ENCODE peak calls at places on chromosomes 16 and 17, in eight cellular contexts. U, L, H, T, D, W, V and S are unnamed samples. For H3K4me1, the result is how much of the 10 kb centered on the place peaks cover.

GRCh38 chr17:76188213-76189060 is 47.4 kb upstream of the FOXJ1 start:
- DNase-seq in U (no peak), L (no peak), H (no peak), T (no peak), D (no peak), W (no peak), V (no peak), S (no peak)

GRCh38 chr17:69608808-69609494 is 194.5 kb downstream of the MAP2K6 start:
- DNase-seq in U (no peak), L (no peak), H (no peak), T (no peak), D (no peak), W (peak), V (no peak), S (no peak)

GRCh38 chr16:28211758-28212531 is at the start of gene XPO6:
- DNase-seq in U (peak), L (peak), H (peak), T (peak), D (peak), W (peak), V (peak), S (peak)

GRCh38 chr17:74888440-74888839 is 5.0 kb downstream of the FADS6 start:
- DNase-seq in U (no peak), L (no peak), H (no peak), T (no peak), D (no peak), W (no peak), V (no peak), S (no peak)

GRCh38 chr16:563072-563644 is 3.0 kb downstream of the PRR35 start:
- DNase-seq in U (no peak), L (no peak), H (no peak), T (no peak), D (no peak), W (no peak), V (no peak), S (no peak)

GRCh38 chr16:7350801-7351200 is 18.2 kb downstream of the RBFOX1 start:
- DNase-seq in U (no peak), L (no peak), H (no peak), T (no peak), D (no peak), W (no peak), V (no peak), S (no peak)

GRCh38 chr16:89562939-89563338 is 2.5 kb downstream of the RPL13 start:
- DNase-seq in U (no peak), L (no peak), H (no peak), T (no peak), D (no peak), W (no peak), V (no peak), S (no peak)

GRCh38 chr17:51128089-51128488 is 7.4 kb upstream of the SPAG9 start:
- DNase-seq in U (no peak), L (no peak), H (no peak), T (no peak), D (no peak), W (no peak), V (no peak), S (no peak)

GRCh38 chr16:57343131-57343731 is 15.4 kb upstream of the CCL22 start:
- DNase-seq in U (no peak), L (no peak), H (no peak), T (no peak), D (no peak), W (no peak), V (no peak), S (no peak)

GRCh38 chr17:7133424-7133823 is 18.8 kb upstream of the ASGR2 start:
- DNase-seq in U (no peak), L (no peak), H (peak), T (peak), D (peak), W (peak), V (peak), S (no peak)

GRCh38 chr16:85329059-85329812 is 217.0 kb upstream of the CIBAR2 start:
- DNase-seq in U (no peak), L (no peak), H (no peak), T (no peak), D (no peak), W (peak), V (no peak), S (no peak)

GRCh38 chr16:805474-805873 is 4.9 kb upstream of the GNG13 start:
- DNase-seq in U (no peak), L (no peak), H (no peak), T (no peak), D (no peak), W (no peak), V (no peak), S (no peak)

GRCh38 chr16:868386-868755 is 67.8 kb upstream of the GNG13 start:
- DNase-seq in U (no peak), L (no peak), H (no peak), T (peak), D (no peak), W (no peak), V (no peak), S (no peak)

GRCh38 chr16:50618238-50618918 is 62.7 kb downstream of the SNX20 start:
- DNase-seq in U (no peak), L (no peak), H (no peak), T (no peak), D (no peak), W (no peak), V (no peak), S (no peak)

GRCh38 chr16:57070986-57071540 is 21.3 kb upstream of the CPNE2 start:
- DNase-seq in U (no peak), L (no peak), H (no peak), T (no peak), D (no peak), W (no peak), V (no peak), S (no peak)

GRCh38 chr17:12078791-12079190 is 58.1 kb downstream of the MAP2K4 start:
- DNase-seq in U (no peak), L (no peak), H (no peak), T (no peak), D (no peak), W (peak), V (no peak), S (no peak)

GRCh38 chr16:50153648-50154368 is 702 bp downstream of the TENT4B start:
- DNase-seq in U (no peak), L (no peak), H (peak), T (peak), D (peak), W (peak), V (peak), S (no peak)

GRCh38 chr16:10678655-10679054 is 16.1 kb downstream of the TEKT5 start:
- DNase-seq in U (no peak), L (no peak), H (no peak), T (no peak), D (no peak), W (no peak), V (no peak), S (no peak)

GRCh38 chr17:16940116-16940881 is 31.6 kb downstream of the TNFRSF13B start:
- DNase-seq in U (no peak), L (peak), H (peak), T (peak), D (no peak), W (no peak), V (no peak), S (no peak)

GRCh38 chr17:17613708-17614114 is 22.2 kb upstream of the PEMT start:
- DNase-seq in U (no peak), L (peak), H (no peak), T (no peak), D (no peak), W (peak), V (peak), S (peak)

GRCh38 chr16:56997264-56997663 is 7.9 kb downstream of the NLRC5 start:
- DNase-seq in U (no peak), L (no peak), H (no peak), T (no peak), D (no peak), W (no peak), V (no peak), S (no peak)

GRCh38 chr17:61878984-61879612 is 15.8 kb upstream of the BRIP1 start:
- DNase-seq in U (no peak), L (no peak), H (no peak), T (no peak), D (no peak), W (no peak), V (no peak), S (no peak)

GRCh38 chr16:28897826-28898225 is 19.5 kb downstream of the ATP2A1 start:
- DNase-seq in U (no peak), L (no peak), H (no peak), T (no peak), D (no peak), W (no peak), V (no peak), S (no peak)

GRCh38 chr17:57940217-57940616 is 15.0 kb downstream of the CUEDC1 start:
- DNase-seq in U (no peak), L (no peak), H (no peak), T (no peak), D (no peak), W (no peak), V (no peak), S (no peak)
- H3K4me1 ChIP-seq in U (under half), L (half or more), H (under half), T (half or more), D (half or more), W (under half), V (under half), S (under half)

DNA sequence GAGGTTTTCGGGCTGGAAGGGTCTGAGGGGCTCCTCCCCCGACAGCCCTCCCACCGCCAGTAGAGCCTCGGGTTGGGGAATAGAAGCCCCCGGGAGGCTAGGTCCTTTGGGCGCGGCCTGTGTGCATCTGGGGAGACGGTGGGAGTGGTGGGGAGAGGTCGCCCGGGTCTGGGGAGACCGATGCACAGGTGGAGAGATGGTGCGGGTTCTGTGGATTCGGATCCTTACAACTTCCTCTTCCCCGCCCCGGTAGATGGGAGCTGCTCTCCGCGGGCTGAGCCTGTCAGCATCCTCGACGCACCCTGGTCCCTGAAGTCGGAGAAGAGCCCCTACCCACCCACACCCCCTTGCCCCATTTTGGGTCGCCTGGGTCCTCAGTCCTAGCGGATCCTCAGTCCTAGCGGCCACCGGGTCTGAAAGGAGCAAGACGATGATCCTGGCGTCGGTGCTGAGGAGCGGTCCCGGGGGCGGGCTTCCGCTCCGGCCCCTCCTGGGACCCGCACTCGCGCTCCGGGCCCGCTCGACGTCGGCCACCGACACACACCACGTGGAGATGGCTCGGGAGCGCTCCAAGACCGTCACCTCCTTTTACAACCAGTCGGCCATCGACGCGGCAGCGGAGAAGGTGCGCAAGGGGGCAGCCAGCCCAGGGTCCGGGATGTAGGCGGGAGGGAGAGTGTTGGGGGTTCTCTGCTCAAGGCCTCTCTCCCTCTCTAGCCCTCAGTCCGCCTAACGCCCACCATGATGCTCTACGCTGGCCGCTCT is 790 bp downstream of the BCKDK start:
- DNase-seq in U (no peak), L (no peak), H (no peak), T (no peak), D (no peak), W (peak), V (no peak), S (no peak)
- H3K4me1 ChIP-seq in U (under half), L (half or more), H (under half), T (half or more), D (half or more), W (under half), V (under half), S (under half)

DNA sequence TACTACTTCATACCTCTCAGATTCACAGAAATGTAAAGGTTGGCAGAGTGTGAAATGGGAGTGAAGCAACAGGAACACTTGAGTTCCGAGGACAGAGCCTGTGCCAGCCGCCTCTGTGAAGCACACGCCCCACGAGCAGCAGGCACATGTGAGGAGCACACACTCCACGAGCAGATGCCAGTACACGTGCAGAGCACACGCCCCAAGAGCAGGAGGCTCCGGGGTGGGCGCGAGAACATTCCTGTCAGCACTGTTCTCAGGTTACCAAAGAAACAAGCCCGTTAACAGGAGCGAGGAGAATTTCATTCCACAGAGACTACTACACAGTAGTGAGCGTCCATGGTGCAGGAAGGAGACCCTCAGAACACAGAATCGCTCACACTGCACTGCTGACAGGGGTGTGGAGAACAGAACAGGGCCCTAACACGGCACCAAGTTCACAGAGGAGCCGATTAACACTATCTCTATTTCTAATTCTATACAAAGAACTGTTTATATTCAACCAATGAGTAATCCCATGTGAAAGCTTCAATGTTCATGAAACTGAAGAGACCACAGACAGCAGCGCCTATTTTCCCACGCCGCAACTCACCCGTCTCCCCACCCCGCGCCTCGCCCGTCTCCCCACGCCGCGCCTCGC is 40.1 kb downstream of the KLHDC4 start:
- DNase-seq in U (no peak), L (no peak), H (peak), T (no peak), D (peak), W (no peak), V (no peak), S (no peak)
- H3K4me1 ChIP-seq in U (under half), L (under half), H (under half), T (under half), D (under half), W (under half), V (under half), S (under half)

GRCh38 chr16:8614435-8615029 is 7.0 kb upstream of the METTL22 start:
- DNase-seq in U (no peak), L (no peak), H (no peak), T (no peak), D (no peak), W (no peak), V (no peak), S (no peak)

GRCh38 chr16:8607214-8607613 is 14.3 kb upstream of the METTL22 start:
- DNase-seq in U (no peak), L (no peak), H (no peak), T (no peak), D (no peak), W (no peak), V (no peak), S (no peak)

GRCh38 chr16:8611886-8612595 is 9.5 kb upstream of the METTL22 start:
- DNase-seq in U (no peak), L (no peak), H (no peak), T (no peak), D (no peak), W (no peak), V (no peak), S (no peak)

GRCh38 chr16:8605554-8605953 is 15.2 kb upstream of the TMEM114 start:
- DNase-seq in U (no peak), L (no peak), H (no peak), T (no peak), D (no peak), W (no peak), V (no peak), S (no peak)

DNA sequence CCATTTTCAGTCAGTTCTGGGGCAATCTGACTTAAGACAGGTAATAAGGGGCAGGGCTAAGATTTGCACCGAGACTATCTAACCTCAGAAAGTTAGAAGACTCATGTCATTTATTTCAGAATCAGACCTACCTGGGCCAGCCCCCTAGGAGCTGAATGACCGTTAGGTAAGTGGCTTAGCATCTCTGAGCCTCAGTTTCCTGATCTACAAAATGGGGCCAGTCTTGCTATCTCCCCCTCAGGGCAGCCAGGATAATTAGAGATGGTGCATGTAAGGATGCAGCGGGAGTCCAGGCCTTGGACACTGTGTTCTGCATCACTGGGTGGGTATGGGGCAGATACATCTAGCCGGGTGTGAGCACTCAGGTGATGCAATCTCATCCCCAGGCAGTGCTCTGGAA is 10.4 kb upstream of the METTL22 start:
- DNase-seq in U (no peak), L (no peak), H (no peak), T (no peak), D (no peak), W (no peak), V (no peak), S (no peak)
- H3K4me1 ChIP-seq in U (under half), L (under half), H (under half), T (under half), D (under half), W (under half), V (under half), S (under half)

DNA sequence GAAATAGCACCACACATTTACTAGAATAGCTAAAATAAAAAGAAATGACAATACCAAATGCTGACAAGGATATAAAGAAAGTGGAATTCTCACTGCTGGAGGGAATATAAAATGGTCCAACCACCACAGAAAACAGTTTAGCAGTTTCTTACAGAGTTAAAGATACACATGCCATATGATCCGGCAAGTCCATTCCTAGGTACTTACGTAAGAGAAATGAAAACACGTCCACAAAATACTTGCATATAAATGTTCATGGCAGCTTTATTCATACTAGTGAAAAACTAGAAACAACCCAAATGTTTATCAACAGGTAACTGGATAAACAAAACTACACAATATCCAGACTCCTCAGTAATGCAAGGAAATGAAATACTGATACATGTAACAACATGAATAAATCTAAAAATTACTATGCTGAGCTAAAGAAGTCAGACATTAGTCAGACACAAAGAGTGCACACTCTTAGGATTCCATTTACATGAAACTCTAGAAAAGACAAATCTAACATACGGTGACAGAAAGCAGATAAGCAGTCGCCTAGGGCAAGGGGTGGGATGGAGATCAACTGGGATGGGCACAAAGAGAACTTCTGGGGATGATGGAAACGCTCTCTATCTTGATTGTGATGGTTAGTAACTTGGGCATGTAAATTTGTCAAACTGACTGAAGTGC is 76.4 kb downstream of the SMG6 start:
- DNase-seq in U (no peak), L (no peak), H (no peak), T (no peak), D (no peak), W (peak), V (no peak), S (no peak)
- H3K4me1 ChIP-seq in U (under half), L (under half), H (under half), T (under half), D (under half), W (under half), V (under half), S (under half)

GRCh38 chr17:19303367-19303776 is 59.2 kb downstream of the B9D1 start:
- DNase-seq in U (no peak), L (no peak), H (peak), T (peak), D (no peak), W (no peak), V (no peak), S (no peak)
- H3K4me1 ChIP-seq in U (under half), L (under half), H (half or more), T (half or more), D (half or more), W (under half), V (under half), S (under half)

GRCh38 chr17:81086789-81087551 is 52.0 kb downstream of the BAIAP2 start:
- DNase-seq in U (no peak), L (no peak), H (no peak), T (no peak), D (peak), W (no peak), V (no peak), S (no peak)
- H3K4me1 ChIP-seq in U (under half), L (under half), H (under half), T (under half), D (under half), W (under half), V (under half), S (under half)

DNA sequence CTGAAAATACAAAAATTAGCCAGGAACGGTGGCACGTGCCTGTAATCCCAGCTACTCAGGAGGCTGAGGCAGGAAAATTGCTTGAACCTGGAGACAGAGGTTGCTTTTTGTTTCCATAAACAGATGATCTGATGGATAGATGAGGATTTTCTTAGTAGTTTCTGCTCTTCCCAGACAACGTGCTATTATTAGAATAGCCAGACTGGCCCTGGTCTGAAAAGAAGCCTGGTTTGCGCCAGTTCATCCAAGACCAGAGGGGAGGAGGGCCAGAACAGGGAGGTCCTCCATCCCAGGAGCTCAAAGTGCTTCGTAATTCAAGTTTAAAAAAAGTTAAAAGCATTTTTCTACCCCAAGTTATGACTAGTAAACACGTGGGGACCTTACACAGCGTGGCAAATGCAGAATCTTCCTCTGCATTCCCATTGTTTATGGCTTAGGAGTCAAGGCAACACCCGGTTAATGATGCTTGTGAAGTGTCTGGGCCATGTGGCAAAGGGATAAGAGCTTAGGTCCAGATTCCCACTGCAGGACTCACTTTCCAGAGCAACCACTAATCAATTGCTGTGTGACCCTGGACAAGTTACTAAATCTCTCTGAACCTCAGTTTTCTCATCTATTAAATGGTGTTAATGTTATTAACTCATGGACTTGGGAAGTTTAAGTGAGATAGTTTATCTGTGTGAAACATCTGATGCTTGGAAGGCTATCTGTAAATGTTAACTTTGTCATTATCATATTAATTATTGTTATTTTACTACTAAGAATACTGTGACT is 205.4 kb downstream of the CCDC182 start:
- DNase-seq in U (no peak), L (no peak), H (no peak), T (no peak), D (no peak), W (no peak), V (no peak), S (no peak)
- H3K4me1 ChIP-seq in U (under half), L (under half), H (under half), T (half or more), D (under half), W (under half), V (under half), S (under half)